ENCODE peak calls at places on chromosome 21, in seven cellular contexts. L is fibroblast of pulmonary artery, D is endodermal cell, T is A549, I is right lobe of liver, S is cardiac muscle cell, F is hepatocyte. Z is an unnamed sample.

GRCh38 chr21:36749935-36750578 is 51.1 kb downstream of the SIM2 start:
- DNase-seq in L (peak; percentile 44), D (peak; percentile 88), T (peak; percentile 56), I (no peak), S (peak; percentile 46), F (peak; percentile 71), Z (no peak)

GRCh38 chr21:33380483-33380998 is 22.7 kb upstream of the IFNGR2 start:
- DNase-seq in L (peak; percentile 97), D (peak; percentile 80), T (peak; percentile 95), I (peak; percentile 78), S (peak; percentile 96), F (peak; percentile 88), Z (peak; percentile 37)

GRCh38 chr21:27168084-27168483 is 201.2 kb upstream of the ADAMTS5 start:
- DNase-seq in L (peak; percentile 29), D (no peak), T (no peak), I (no peak), S (peak; percentile 24), F (no peak), Z (no peak)

GRCh38 chr21:34936874-34937563 is 112.1 kb downstream of the RUNX1 start:
- DNase-seq in L (peak; percentile 42), D (no peak), T (no peak), I (no peak), S (no peak), F (no peak), Z (no peak)

GRCh38 chr21:34830386-34831140 is 161.8 kb downstream of the CLIC6 start:
- DNase-seq in L (peak; percentile 47), D (peak; percentile 10), T (no peak), I (no peak), S (peak; percentile 34), F (no peak), Z (no peak)

GRCh38 chr21:22352088-22352487 is 1353.9 kb downstream of the NCAM2 start:
- DNase-seq in L (no peak), D (no peak), T (no peak), I (no peak), S (no peak), F (no peak), Z (no peak)

GRCh38 chr21:34365794-34366193 is 2.0 kb downstream of the KCNE2 start:
- DNase-seq in L (no peak), D (peak; percentile 28), T (no peak), I (no peak), S (no peak), F (no peak), Z (no peak)

GRCh38 chr21:35027558-35028450 is 21.3 kb downstream of the RUNX1 start:
- DNase-seq in L (no peak), D (no peak), T (no peak), I (no peak), S (no peak), F (no peak), Z (no peak)

GRCh38 chr21:20459838-20460237 is 538.4 kb upstream of the NCAM2 start:
- DNase-seq in L (no peak), D (no peak), T (no peak), I (no peak), S (no peak), F (no peak), Z (no peak)

GRCh38 chr21:41758550-41758949 is 8.3 kb downstream of the RIPK4 start:
- DNase-seq in L (no peak), D (peak; percentile 39), T (peak; percentile 51), I (no peak), S (no peak), F (no peak), Z (peak; percentile 44)

GRCh38 chr21:34133802-34134201 is 60.4 kb downstream of the MRPS6 start:
- DNase-seq in L (no peak), D (no peak), T (no peak), I (no peak), S (no peak), F (no peak), Z (no peak)

DNA sequence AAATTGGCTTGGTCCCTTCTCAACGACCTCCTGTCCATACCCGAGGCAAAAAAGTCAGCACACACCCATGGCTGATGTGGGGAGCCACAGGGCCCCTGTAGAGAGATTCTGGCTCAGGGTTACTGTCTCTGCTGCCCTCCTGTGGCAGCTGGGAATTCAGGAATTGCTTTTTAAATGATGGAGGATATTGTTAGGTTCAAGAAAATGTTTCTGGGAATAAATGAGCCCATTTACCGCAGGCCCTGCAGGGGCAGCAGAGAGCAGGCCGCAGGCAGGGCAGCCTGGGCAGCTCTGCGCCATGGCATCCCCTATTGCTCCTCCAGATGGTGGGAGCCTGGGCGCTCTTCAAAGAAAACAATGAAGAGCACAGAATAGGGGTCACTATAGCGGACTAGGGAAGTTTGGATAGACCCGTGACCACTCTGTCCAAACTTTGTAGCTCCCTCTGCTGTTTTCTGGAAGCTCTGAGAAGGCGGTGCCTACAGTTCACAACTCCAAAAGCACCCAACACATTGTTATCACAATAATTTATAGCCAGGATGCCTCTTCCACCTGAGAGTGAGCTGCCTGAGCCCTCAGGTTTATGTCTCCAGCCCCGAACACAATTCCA is 201.1 kb downstream of the BACH1 start:
- DNase-seq in L (peak; percentile 33), D (peak; percentile 88), T (peak; percentile 51), I (no peak), S (peak; percentile 57), F (no peak), Z (peak; percentile 3)
- TF ChIP-seq CTCF in L (peak; percentile 53), D (peak; percentile 86), T (peak; percentile 43), I (peak; percentile 42), S (peak; percentile 60), F (peak; percentile 40), Z (peak; percentile 51)

DNA sequence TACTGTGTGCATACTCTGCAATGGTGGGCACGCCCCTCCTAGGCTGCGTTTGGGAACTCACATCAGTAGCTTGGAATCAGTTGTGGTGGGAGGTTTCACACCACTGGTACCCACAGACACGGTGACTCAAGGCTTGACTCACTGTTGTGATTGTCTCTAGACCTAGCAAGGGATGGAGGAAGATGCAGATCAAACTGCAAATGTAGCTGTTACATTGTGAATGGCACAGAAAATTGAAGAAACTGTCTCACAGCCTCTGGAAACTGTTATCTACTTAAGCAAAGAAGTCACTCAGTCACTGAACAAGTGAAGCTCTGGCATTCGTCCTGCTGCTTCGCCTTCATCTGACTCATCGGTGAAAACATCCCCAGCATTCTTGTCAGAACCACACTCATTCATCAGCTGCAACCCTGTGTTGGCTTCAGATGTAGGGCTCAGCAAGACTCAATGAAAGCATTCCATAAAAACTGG is 59.5 kb downstream of the POFUT2 start:
- DNase-seq in L (peak; percentile 94), D (no peak), T (peak; percentile 49), I (no peak), S (peak; percentile 94), F (peak; percentile 69), Z (no peak)
- H3K4me3 ChIP-seq in L (no peak overlapping the region), D (no peak overlapping the region), T (no peak overlapping the region), I (no peak overlapping the region), S (no peak overlapping the region), F (no peak overlapping the region), Z (no peak overlapping the region)

DNA sequence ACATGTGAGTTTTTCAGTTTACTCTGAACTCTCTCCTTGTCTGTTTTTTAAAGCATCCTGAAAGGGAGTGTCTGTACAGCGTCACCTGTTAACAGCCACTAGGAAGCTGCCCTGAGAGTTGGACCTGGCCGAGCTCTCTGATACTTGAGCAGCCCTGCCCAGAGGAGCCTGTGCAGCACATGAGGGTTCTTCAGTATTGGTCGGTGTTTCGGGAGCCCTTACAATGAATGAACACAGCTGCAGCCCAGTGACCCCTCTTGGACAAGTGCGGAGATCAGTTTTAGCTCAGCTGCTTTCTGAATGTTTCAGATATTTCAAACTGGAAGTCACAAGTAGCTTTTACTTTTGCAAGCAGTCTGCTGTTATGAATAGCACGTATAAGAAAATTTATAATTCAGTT is 39.2 kb downstream of the ADARB1 start:
- DNase-seq in L (no peak), D (no peak), T (no peak), I (no peak), S (no peak), F (no peak), Z (no peak)
- TF ChIP-seq CTCF in L (no peak), D (no peak), T (no peak), I (no peak), S (no peak), F (no peak), Z (no peak)

DNA sequence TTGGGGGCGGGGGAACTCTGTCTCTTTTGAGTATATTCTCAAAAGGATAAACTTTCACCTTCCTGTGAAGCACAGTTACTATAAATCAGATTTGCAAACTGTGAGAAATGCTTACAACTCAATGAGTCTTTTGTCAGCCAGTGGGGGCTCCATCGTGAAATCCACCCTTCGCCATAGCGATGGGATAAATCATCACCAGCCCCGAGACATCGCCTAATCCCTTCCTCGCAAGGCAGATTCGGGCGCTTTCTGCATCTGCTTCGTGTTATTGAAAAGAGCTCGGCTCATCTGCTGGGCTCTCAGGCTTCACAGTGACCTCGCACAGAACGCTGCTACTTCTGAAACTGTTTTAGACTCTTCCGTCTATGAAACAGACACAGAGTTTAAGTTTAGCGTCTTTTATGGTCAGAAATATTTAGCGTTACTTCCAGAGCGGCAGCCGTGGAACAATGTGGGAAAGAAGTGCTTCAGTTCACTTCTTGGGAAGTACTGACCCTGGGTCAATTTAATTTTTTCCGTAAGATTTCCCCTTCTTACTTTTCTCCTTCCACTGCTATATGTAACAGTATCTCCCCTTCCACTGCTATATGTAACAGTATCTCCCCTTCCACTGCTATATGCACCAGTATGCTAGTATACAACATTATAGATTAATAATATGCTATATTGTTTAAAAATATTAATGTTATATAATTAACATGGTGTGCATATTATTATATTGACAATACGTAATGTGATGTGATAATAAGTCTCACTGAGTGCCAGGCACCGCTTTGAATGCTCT is 69.5 kb upstream of the ERG start:
- DNase-seq in L (peak; percentile 18), D (peak; percentile 58), T (no peak), I (no peak), S (peak; percentile 40), F (peak; percentile 47), Z (no peak)
- H3K4me3 ChIP-seq in L (no peak overlapping the region), D (no peak overlapping the region), T (no peak overlapping the region), I (no peak overlapping the region), S (no peak overlapping the region), F (no peak overlapping the region), Z (no peak overlapping the region)